ENCODE peak calls at places on chromosomes 12 and 14, in four cellular contexts. N, M, H and X are unnamed samples.

GRCh38 chr12:15690320-15690719 is 98.9 kb downstream of the EPS8 start:
- DNase-seq in N (no peak), M (no peak), H (no peak), X (no peak)

GRCh38 chr12:40647651-40648050 is 44.6 kb upstream of the CNTN1 start:
- DNase-seq in N (no peak), M (no peak), H (no peak), X (no peak)

GRCh38 chr12:24414421-24414820 is 465.0 kb upstream of the SOX5 start:
- DNase-seq in N (no peak), M (no peak), H (no peak), X (no peak)

GRCh38 chr12:44875954-44876553 is at the start of gene NELL2:
- DNase-seq in N (peak; percentile 52), M (peak; percentile 10), H (peak; percentile 0), X (no peak)

GRCh38 chr14:102893452-102893851 is 29.0 kb upstream of the AMN start:
- DNase-seq in N (no peak), M (peak; percentile 94), H (peak; percentile 95), X (no peak)

GRCh38 chr12:81859521-81859920 is 100.4 kb upstream of the PPFIA2 start:
- DNase-seq in N (no peak), M (no peak), H (no peak), X (no peak)

GRCh38 chr14:95043314-95043713 is 114.0 kb downstream of the DICER1 start:
- DNase-seq in N (no peak), M (no peak), H (no peak), X (no peak)

GRCh38 chr12:110937104-110937641 is 16.8 kb upstream of the MYL2 start:
- DNase-seq in N (peak; percentile 80), M (peak; percentile 53), H (peak; percentile 45), X (peak; percentile 53)

GRCh38 chr12:82436354-82436753 is 78.0 kb downstream of the METTL25 start:
- DNase-seq in N (no peak), M (no peak), H (no peak), X (no peak)

GRCh38 chr12:12520278-12520677 is 42.4 kb downstream of the DUSP16 start:
- DNase-seq in N (no peak), M (no peak), H (no peak), X (no peak)

GRCh38 chr12:125734137-125734536 is 668.9 kb downstream of the AACS start:
- DNase-seq in N (no peak), M (no peak), H (no peak), X (no peak)

GRCh38 chr12:104381721-104382480 is 74.8 kb upstream of the CHST11 start:
- DNase-seq in N (peak; percentile 81), M (peak; percentile 87), H (peak; percentile 88), X (peak; percentile 68)

GRCh38 chr12:66359300-66359699 is 57.0 kb downstream of the HELB start:
- DNase-seq in N (no peak), M (no peak), H (no peak), X (no peak)

GRCh38 chr12:126434412-126434811 is 1369.2 kb downstream of the AACS start:
- DNase-seq in N (no peak), M (no peak), H (no peak), X (no peak)

GRCh38 chr12:13374783-13375182 is 178.3 kb downstream of the EMP1 start:
- DNase-seq in N (no peak), M (no peak), H (no peak), X (no peak)

GRCh38 chr12:114403044-114403689 is 2.8 kb downstream of the TBX5 start:
- DNase-seq in N (peak; percentile 71), M (peak; percentile 52), H (no peak), X (no peak)

GRCh38 chr12:127145929-127146789 is 1120.8 kb upstream of the TMEM132C start:
- DNase-seq in N (no peak), M (peak; percentile 68), H (peak; percentile 67), X (no peak)

GRCh38 chr12:112974904-112975303 is 3.4 kb upstream of the OAS2 start:
- DNase-seq in N (no peak), M (no peak), H (no peak), X (no peak)

GRCh38 chr14:81305743-81306142 is 85.0 kb upstream of the GTF2A1 start:
- DNase-seq in N (no peak), M (no peak), H (no peak), X (no peak)

GRCh38 chr14:45065951-45066350 is 18.0 kb upstream of the PRPF39 start:
- DNase-seq in N (no peak), M (no peak), H (no peak), X (no peak)

GRCh38 chr12:114917307-114917706 is 233.3 kb upstream of the TBX3 start:
- DNase-seq in N (no peak), M (no peak), H (no peak), X (no peak)

GRCh38 chr14:99191663-99192621 is 80.1 kb downstream of the BCL11B start:
- DNase-seq in N (no peak), M (peak; percentile 71), H (peak; percentile 33), X (no peak)

GRCh38 chr12:90481748-90482147 is 473.2 kb downstream of the CCER1 start:
- DNase-seq in N (no peak), M (no peak), H (no peak), X (no peak)

GRCh38 chr14:104011824-104012517 is 69.6 kb upstream of the RD3L start:
- DNase-seq in N (no peak), M (no peak), H (no peak), X (no peak)

GRCh38 chr12:129241852-129242251 is 388.6 kb downstream of the GLT1D1 start:
- DNase-seq in N (no peak), M (no peak), H (no peak), X (no peak)

GRCh38 chr14:20823859-20824258 is 21.2 kb upstream of the RNASE1 start:
- DNase-seq in N (no peak), M (no peak), H (no peak), X (no peak)

GRCh38 chr12:123633379-123634141 is at the start of the genes EIF2B1 and GTF2H3:
- DNase-seq in N (peak; percentile 93), M (peak; percentile 96), H (peak; percentile 93), X (peak; percentile 96)

GRCh38 chr12:51389302-51389999 is 1.8 kb downstream of the GALNT6 start:
- DNase-seq in N (no peak), M (peak; percentile 25), H (peak; percentile 39), X (no peak)

GRCh38 chr12:78441737-78442453 is 422.7 kb upstream of the SYT1 start:
- DNase-seq in N (no peak), M (no peak), H (no peak), X (no peak)

DNA sequence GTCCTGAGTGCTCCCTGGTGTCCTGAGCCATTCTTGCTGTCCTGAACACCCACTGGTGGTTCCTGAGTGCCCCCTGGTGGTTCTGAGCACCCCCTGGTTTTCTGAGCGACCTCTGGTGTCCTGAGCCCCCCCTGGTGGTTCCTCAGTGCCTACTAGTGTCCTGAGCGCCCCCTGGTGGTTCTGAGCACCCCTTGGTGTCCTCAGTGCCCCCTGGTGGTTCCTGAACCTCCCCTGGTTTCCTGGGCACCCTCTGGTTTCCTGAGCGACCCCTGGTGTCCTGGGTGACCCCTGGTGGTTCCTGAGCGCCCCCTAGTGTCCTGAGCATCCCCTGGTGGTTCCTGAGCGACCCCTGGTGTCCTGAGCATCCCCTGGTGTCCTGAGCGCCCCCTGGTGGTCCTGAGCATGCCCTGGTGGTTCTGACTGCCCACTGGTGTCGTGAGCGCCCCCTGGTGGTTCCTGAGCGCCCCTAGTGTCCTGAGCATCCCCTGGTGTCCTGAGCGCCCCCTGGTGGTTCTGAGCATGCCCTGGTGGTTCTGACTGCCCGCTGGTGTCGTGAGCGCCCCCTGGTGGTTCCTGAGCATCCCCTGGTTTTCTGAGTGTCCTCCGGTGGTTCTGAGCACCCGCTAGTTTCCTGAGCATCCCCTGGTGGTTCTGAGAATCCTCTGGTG is 473.1 kb downstream of the TMEM121 start:
- DNase-seq in N (no peak), M (peak; percentile 0), H (no peak), X (peak; percentile 25)
- TF ChIP-seq CTCF in N (peak; percentile 39), M (no peak), H (peak; percentile 36), X (no peak)

GRCh38 chr12:71300772-71301675 is 138.6 kb upstream of the LGR5 start:
- DNase-seq in N (no peak), M (no peak), H (no peak), X (no peak)

GRCh38 chr12:71303199-71303598 is 136.4 kb upstream of the LGR5 start:
- DNase-seq in N (no peak), M (no peak), H (peak; percentile 83), X (no peak)

GRCh38 chr12:71306808-71307207 is 132.8 kb upstream of the LGR5 start:
- DNase-seq in N (no peak), M (no peak), H (no peak), X (no peak)

GRCh38 chr12:71299541-71300376 is 139.8 kb upstream of the LGR5 start:
- DNase-seq in N (no peak), M (no peak), H (peak; percentile 55), X (no peak)

DNA sequence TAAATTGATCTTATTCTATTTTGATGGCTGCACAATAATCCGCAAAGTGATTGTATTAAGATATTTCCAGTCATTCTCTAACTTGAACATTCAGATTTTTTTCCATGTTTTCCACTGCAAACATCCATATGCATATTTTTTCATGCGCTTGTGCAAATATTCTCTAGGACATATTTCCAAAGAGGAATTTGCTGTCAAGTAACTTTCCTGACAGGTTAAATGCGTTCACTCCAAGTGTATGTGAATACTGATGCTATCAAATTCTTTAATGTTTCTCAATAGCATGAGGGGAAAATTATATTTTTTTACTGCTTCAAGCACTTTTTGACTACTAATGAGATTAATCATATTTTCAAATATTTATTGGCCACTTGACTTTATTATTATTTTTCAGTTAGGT is 135.3 kb upstream of the LGR5 start:
- DNase-seq in N (no peak), M (no peak), H (no peak), X (no peak)
- TF ChIP-seq CTCF in N (no peak), M (no peak), H (no peak), X (no peak)

DNA sequence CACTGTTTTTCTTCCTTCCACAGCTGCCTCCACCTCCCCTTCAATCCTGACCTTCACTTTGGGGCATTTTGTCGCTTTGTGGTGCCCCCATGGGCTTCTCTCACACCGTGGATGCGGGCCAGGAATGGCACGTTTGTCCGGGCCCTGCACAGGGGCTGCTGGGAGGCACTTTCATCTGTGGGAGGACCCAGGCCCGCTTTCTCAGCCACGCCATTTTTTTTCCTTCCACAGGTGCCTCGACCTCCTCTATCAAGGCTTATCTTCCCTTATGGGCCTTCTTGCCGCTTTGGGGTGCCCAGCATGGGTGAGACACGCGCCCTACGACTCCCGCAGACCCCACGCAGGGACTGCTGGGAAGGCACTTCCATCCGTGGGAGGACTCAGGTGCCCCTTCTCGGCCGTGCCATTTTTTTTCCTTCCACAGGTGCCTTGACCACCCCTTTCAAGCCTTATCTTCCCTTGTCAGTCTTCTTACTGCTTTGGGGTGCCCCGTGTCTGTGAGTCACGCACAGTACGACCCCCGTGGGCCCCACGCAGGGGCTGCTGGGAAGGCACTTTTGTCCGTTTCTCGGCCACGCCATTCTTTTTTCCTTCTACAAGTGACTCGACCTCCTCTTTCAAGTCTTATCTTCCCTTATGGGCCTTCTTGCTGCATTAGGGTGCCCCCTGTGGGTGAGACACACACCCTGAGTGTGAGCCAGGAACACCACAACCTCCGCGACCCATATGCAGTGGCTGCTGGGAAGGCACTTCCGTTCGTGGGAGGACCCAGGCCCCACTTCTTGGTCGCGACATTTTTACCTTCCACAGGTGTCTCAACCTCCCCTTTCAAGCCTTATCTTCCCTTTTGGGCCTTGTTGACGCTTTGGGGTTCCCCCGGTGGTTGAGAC is 270.7 kb downstream of the ALG10 start:
- DNase-seq in N (no peak), M (no peak), H (no peak), X (no peak)
- TF ChIP-seq CTCF in N (no peak), M (no peak), H (no peak), X (no peak)

DNA sequence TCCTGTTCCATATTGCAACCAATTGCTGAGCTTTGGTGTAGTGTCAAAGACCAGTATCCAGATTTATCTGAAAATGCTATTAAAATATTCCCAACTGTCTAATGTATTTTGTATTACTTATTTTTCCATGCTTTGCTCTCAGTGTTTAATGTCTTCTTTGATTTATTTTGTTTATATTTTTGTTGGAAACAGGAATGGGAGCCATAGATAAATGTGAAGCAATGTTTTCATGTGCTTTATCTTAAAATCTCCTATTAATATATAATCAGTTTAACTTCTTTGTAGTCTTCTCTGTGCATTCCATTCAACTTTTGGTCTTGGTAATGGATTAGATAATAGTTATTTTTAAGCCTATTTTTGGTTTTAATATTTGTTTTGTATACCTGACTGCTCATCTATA is 8.8 kb downstream of the RAP1B start:
- DNase-seq in N (no peak), M (no peak), H (no peak), X (no peak)
- TF ChIP-seq CTCF in N (no peak), M (no peak), H (no peak), X (no peak)